ENCODE peak calls at places on chromosomes 4 and X, in eight cellular contexts. P, B, F, R, E, M, A and O are unnamed samples. For H3K27me3, the result is how much of the 10 kb centered on the place peaks cover.

GRCh38 chr4:113243312-113243711 is 193.9 kb downstream of the ANK2 start:
- DNase-seq in M (no peak), B (no peak), F (no peak), E (no peak), P (no peak), R (no peak), A (no peak), O (no peak)

GRCh38 chr4:147863111-147863747 is 131.3 kb downstream of the ARHGAP10 start:
- DNase-seq in E (no peak), A (no peak), R (no peak), P (peak), M (no peak), B (no peak), F (no peak), O (no peak)

GRCh38 chrX:129877401-129877800 is 28.6 kb upstream of the UTP14A start:
- DNase-seq in B (no peak), A (no peak), R (no peak), F (no peak), M (no peak), P (no peak), E (no peak), O (no peak)

GRCh38 chrX:12390301-12390700 is 252.0 kb downstream of the FRMPD4 start:
- DNase-seq in R (no peak), A (no peak), E (no peak), B (no peak), P (no peak), F (no peak), M (no peak), O (no peak)

GRCh38 chr4:20288047-20288650 is 36.4 kb downstream of the SLIT2 start:
- DNase-seq in R (no peak), A (no peak), P (no peak), M (no peak), F (no peak), B (no peak), E (no peak), O (no peak)

GRCh38 chr4:72779256-72779655 is 210.2 kb upstream of the ADAMTS3 start:
- DNase-seq in B (no peak), P (no peak), A (no peak), M (no peak), R (no peak), F (no peak), E (no peak), O (no peak)

GRCh38 chrX:63350979-63351616 is at the start of gene SPIN4:
- DNase-seq in M (peak), R (peak), A (peak), P (peak), F (peak), E (peak), B (peak), O (peak)

GRCh38 chr4:123452585-123452984 is 56.0 kb downstream of the SPRY1 start:
- DNase-seq in E (no peak), A (no peak), R (peak), P (peak), B (no peak), F (no peak), M (peak), O (peak)

GRCh38 chr4:16715482-16715881 is 183.0 kb downstream of the LDB2 start:
- DNase-seq in M (no peak), P (no peak), B (no peak), E (no peak), A (no peak), R (no peak), F (no peak), O (no peak)

GRCh38 chr4:128322311-128322710 is 34.7 kb upstream of the PGRMC2 start:
- DNase-seq in P (no peak), M (no peak), F (no peak), B (no peak), A (no peak), R (no peak), E (no peak), O (no peak)

GRCh38 chr4:155692990-155693659 is 26.5 kb downstream of the GUCY1A1 start:
- DNase-seq in B (no peak), R (no peak), E (no peak), A (no peak), M (no peak), F (no peak), P (no peak), O (no peak)

DNA sequence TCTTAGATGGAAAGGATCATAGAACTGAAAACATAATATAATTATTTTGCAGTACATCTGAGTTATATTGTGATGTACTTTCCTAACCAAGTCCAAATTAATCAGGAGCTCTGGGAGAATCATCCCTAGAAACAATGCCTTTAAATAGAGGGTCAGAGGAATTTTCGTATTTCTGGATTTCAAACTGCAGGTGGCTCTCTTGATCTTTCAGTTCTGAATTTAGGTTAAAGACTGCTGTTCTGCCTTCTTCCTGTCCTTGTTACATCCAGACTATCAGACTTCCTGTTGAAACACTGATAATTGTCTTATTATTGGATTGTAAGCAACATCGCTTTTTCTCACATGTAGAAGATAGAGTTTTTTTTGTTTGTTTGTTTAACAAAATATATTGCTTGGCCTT is 142.7 kb downstream of the RPA4 start:
- DNase-seq in P (peak), M (no peak), B (no peak), A (no peak), R (no peak), F (no peak), E (no peak), O (no peak)
- TF ChIP-seq EP300 in P (no peak), M (no peak), B (no peak), A (no peak), R (no peak), F (no peak), E (no peak), O (no peak)

GRCh38 chr4:57448452-57448851 is 338.3 kb upstream of the IGFBP7 start:
- DNase-seq in E (no peak), A (no peak), B (no peak), F (no peak), P (no peak), R (no peak), M (no peak), O (no peak)

GRCh38 chr4:57442834-57443291 is 332.7 kb upstream of the IGFBP7 start:
- DNase-seq in A (no peak), R (peak), M (no peak), E (no peak), P (peak), B (peak), F (no peak), O (peak)

GRCh38 chr4:57442241-57442640 is 332.1 kb upstream of the IGFBP7 start:
- DNase-seq in E (no peak), F (no peak), B (no peak), P (no peak), A (no peak), M (no peak), R (no peak), O (no peak)

GRCh38 chr4:57437649-57438048 is 327.5 kb upstream of the IGFBP7 start:
- DNase-seq in M (no peak), B (no peak), R (no peak), A (no peak), E (no peak), P (no peak), F (no peak), O (no peak)

GRCh38 chr4:57443308-57444243 is 333.4 kb upstream of the IGFBP7 start:
- DNase-seq in R (peak), F (no peak), E (no peak), B (no peak), P (no peak), M (no peak), A (no peak), O (no peak)
- H3K27me3 ChIP-seq in R (under half), F (under half), E (under half), B (under half), P (under half), M (under half), A (under half), O (under half)

GRCh38 chr4:36165256-36166005 is 78.9 kb downstream of the ARAP2 start:
- DNase-seq in P (no peak), A (no peak), R (no peak), B (no peak), E (no peak), M (no peak), F (no peak), O (no peak)
- TF ChIP-seq EP300 in P (no peak), A (no peak), R (no peak), B (no peak), E (no peak), M (no peak), F (no peak), O (no peak)

GRCh38 chr4:82797048-82797590 is 1.5 kb downstream of the SCD5 start:
- DNase-seq in R (no peak), E (no peak), P (peak), B (no peak), A (no peak), F (peak), M (no peak), O (no peak)
- H3K27me3 ChIP-seq in R (under half), E (under half), P (under half), B (half or more), A (under half), F (under half), M (under half), O (under half)

GRCh38 chrX:24643116-24643515 is 4.0 kb downstream of the PCYT1B start:
- DNase-seq in P (no peak), F (no peak), M (no peak), A (no peak), B (no peak), R (no peak), E (no peak), O (no peak)
- TF ChIP-seq EP300 in P (no peak), F (no peak), M (no peak), A (no peak), B (no peak), R (no peak), E (no peak), O (no peak)

GRCh38 chrX:107715331-107716044 is 60.1 kb downstream of the TSC22D3 start:
- DNase-seq in F (no peak), E (no peak), A (no peak), B (no peak), R (no peak), M (no peak), P (peak), O (no peak)
- H3K27me3 ChIP-seq in F (under half), E (under half), A (under half), B (under half), R (under half), M (under half), P (under half), O (under half)

DNA sequence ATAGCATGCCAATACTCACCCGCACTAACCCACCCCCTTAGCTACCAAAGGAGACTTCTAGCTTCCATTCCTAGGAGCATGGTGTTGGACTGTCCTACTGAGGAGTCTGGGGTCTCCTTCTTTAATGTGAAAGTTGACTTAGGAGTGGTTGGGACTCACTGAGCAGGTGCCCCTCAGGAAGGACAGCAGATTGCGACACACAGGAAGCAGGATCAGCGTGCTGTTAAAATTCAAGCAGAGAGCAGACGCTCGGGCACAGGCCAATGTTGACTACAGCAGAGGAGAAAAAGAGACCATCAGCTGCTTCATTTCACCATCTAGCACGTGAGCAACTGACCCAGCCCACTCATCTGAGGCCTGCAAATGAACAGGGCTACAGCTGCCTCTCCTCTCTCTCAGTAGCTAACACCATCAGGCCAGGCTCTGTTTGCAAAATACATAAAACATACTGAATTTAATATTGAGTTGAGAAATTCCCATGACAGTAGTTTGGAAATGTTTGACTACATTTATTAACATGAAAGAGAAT is 10.8 kb downstream of the NOX1 start:
- DNase-seq in M (peak), P (no peak), B (no peak), A (no peak), R (no peak), E (no peak), F (no peak), O (no peak)
- TF ChIP-seq EP300 in M (no peak), P (no peak), B (no peak), A (no peak), R (no peak), E (no peak), F (no peak), O (no peak)